ENCODE peak calls at places on chromosomes 11 and 22, in seven cellular contexts. One of them, this sample, is unnamed.
A peak's percentile ranks its signal among the peaks of the same experiment; 100 is the strongest.

GRCh38 chr22:19448739-19449421 is 1.4 kb upstream of the C22orf39 start:
- DNase-seq in nephron progenitor cell: no peak
- DNase-seq in neural crest cell: no peak
- DNase-seq in HFFc6: no peak
- DNase-seq in brain microvascular endothelial cell: no peak
- DNase-seq in fibroblast of villous mesenchyme: no peak
- DNase-seq in sigmoid colon: no peak
- DNase-seq in this sample: peak; percentile 77

GRCh38 chr11:104581246-104581980 is 316.8 kb downstream of the CASP12 start:
- DNase-seq in nephron progenitor cell: no peak
- DNase-seq in sigmoid colon: no peak
- DNase-seq in HFFc6: no peak
- DNase-seq in fibroblast of villous mesenchyme: no peak
- DNase-seq in brain microvascular endothelial cell: no peak
- DNase-seq in neural crest cell: no peak
- DNase-seq in this sample: no peak

GRCh38 chr11:10592331-10592730 is 23.9 kb upstream of the LYVE1 start:
- DNase-seq in HFFc6: peak; percentile 88
- DNase-seq in fibroblast of villous mesenchyme: peak; percentile 88
- DNase-seq in nephron progenitor cell: no peak
- DNase-seq in brain microvascular endothelial cell: peak; percentile 52
- DNase-seq in neural crest cell: no peak
- DNase-seq in sigmoid colon: no peak
- DNase-seq in this sample: no peak

GRCh38 chr22:26197427-26197826 is 28.2 kb downstream of the SEZ6L start:
- DNase-seq in fibroblast of villous mesenchyme: no peak
- DNase-seq in HFFc6: no peak
- DNase-seq in nephron progenitor cell: no peak
- DNase-seq in brain microvascular endothelial cell: no peak
- DNase-seq in sigmoid colon: no peak
- DNase-seq in neural crest cell: no peak
- DNase-seq in this sample: no peak

GRCh38 chr11:120801801-120802689 is 221.9 kb upstream of the TBCEL start:
- DNase-seq in brain microvascular endothelial cell: peak; percentile 48
- DNase-seq in neural crest cell: peak; percentile 74
- DNase-seq in sigmoid colon: peak; percentile 72
- DNase-seq in HFFc6: no peak
- DNase-seq in nephron progenitor cell: peak; percentile 85
- DNase-seq in fibroblast of villous mesenchyme: peak; percentile 56
- DNase-seq in this sample: peak; percentile 60

GRCh38 chr11:46002146-46002545 is 79.7 kb downstream of the LARGE2 start:
- DNase-seq in fibroblast of villous mesenchyme: no peak
- DNase-seq in neural crest cell: no peak
- DNase-seq in HFFc6: no peak
- DNase-seq in brain microvascular endothelial cell: no peak
- DNase-seq in sigmoid colon: no peak
- DNase-seq in nephron progenitor cell: no peak
- DNase-seq in this sample: no peak

GRCh38 chr11:22730319-22730718 is 63.9 kb downstream of the GAS2 start:
- DNase-seq in sigmoid colon: no peak
- DNase-seq in nephron progenitor cell: no peak
- DNase-seq in HFFc6: no peak
- DNase-seq in neural crest cell: no peak
- DNase-seq in fibroblast of villous mesenchyme: no peak
- DNase-seq in brain microvascular endothelial cell: no peak
- DNase-seq in this sample: peak; percentile 11

GRCh38 chr11:119307219-119307618 is 9.7 kb downstream of the MCAM start:
- DNase-seq in nephron progenitor cell: no peak
- DNase-seq in brain microvascular endothelial cell: no peak
- DNase-seq in sigmoid colon: no peak
- DNase-seq in HFFc6: no peak
- DNase-seq in fibroblast of villous mesenchyme: no peak
- DNase-seq in neural crest cell: no peak
- DNase-seq in this sample: no peak

GRCh38 chr22:45008853-45009751 is 703 bp downstream of the PHF21B start:
- DNase-seq in neural crest cell: peak; percentile 38
- DNase-seq in sigmoid colon: no peak
- DNase-seq in brain microvascular endothelial cell: no peak
- DNase-seq in nephron progenitor cell: peak; percentile 53
- DNase-seq in HFFc6: no peak
- DNase-seq in fibroblast of villous mesenchyme: peak; percentile 16
- DNase-seq in this sample: no peak

GRCh38 chr22:25628494-25628893 is 64.0 kb downstream of the GRK3 start:
- DNase-seq in brain microvascular endothelial cell: no peak
- DNase-seq in neural crest cell: no peak
- DNase-seq in HFFc6: no peak
- DNase-seq in nephron progenitor cell: no peak
- DNase-seq in fibroblast of villous mesenchyme: no peak
- DNase-seq in sigmoid colon: no peak
- DNase-seq in this sample: no peak

GRCh38 chr22:28799834-28800307 is 498 bp downstream of the XBP1 start:
- DNase-seq in HFFc6: peak; percentile 22
- DNase-seq in fibroblast of villous mesenchyme: peak; percentile 69
- DNase-seq in nephron progenitor cell: peak; percentile 68
- DNase-seq in neural crest cell: peak; percentile 46
- DNase-seq in brain microvascular endothelial cell: peak; percentile 24
- DNase-seq in sigmoid colon: peak; percentile 85
- DNase-seq in this sample: peak; percentile 39

DNA sequence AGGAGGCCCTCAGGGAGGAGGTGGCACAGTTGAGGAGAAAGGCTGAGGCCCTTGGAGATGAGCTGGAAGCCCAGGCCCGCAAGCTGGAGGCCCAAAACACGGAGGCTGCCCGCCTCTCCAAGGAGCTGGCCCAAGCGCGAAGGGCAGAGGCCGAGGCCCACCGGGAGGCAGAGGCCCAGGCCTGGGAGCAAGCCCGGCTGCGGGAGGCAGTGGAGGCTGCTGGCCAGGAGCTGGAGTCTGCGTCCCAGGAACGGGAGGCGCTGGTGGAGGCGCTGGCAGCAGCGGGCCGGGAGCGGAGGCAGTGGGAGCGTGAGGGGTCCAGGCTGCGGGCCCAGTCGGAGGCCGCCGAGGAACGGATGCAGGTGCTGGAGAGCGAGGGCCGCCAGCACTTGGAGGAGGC is 4.7 kb downstream of the CCDC88B start:
- DNase-seq in HFFc6: no peak
- DNase-seq in fibroblast of villous mesenchyme: no peak
- DNase-seq in neural crest cell: no peak
- DNase-seq in sigmoid colon: no peak
- DNase-seq in nephron progenitor cell: no peak
- DNase-seq in brain microvascular endothelial cell: no peak
- DNase-seq in this sample: no peak
- TF ChIP-seq CTCF in HFFc6: no peak
- TF ChIP-seq CTCF in fibroblast of villous mesenchyme: no peak
- TF ChIP-seq CTCF in neural crest cell: no peak
- TF ChIP-seq CTCF in sigmoid colon: no peak
- TF ChIP-seq CTCF in nephron progenitor cell: no peak
- TF ChIP-seq CTCF in brain microvascular endothelial cell: no peak
- TF ChIP-seq CTCF in this sample: no peak

DNA sequence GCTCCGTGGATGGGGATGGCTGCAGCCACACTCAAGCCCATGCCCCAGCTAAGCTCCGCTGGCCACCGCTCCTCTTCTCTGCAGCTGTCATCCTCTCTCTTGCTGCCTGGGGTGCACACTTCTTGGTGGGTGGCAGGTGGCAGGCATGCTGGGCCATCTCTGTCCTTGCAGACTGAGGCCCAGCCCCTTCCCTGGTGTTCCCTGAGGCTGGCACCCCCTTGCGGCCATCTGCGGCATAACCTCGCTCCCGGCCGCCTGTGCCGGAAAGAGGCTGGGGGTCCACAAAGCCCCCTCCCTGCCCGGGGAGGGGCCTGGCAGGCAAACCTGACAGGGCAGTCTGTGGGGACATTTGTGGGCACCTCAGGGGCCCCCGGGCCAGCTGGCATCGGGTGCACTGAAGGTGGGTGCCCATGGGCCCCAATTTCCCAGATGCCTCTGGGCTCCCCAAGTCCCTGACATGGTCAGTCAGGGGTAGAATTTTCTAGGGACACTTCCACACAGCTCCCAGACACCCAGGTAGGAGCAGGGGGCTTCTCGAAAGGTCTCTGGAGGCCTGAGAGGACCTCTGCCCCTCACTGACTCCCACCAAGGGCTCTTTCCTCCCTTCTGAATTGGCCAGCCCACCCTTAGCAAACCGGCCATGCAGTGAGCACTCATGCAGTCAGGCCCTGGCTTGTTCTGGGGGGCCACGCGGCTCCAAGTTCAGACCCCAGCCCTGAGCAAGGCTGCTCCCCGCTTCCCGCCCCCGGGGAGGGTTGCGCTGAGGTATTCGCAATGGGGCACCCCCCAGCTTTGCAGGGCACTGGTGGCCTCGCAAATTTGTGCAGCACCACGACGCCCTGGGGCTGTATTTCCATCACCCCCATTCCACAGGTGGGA is 23.5 kb upstream of the TH start:
- DNase-seq in fibroblast of villous mesenchyme: peak; percentile 10
- DNase-seq in nephron progenitor cell: peak; percentile 89
- DNase-seq in sigmoid colon: no peak
- DNase-seq in brain microvascular endothelial cell: peak; percentile 9
- DNase-seq in neural crest cell: peak; percentile 86
- DNase-seq in HFFc6: no peak
- DNase-seq in this sample: peak; percentile 66
- TF ChIP-seq CTCF in fibroblast of villous mesenchyme: peak; percentile 86
- TF ChIP-seq CTCF in nephron progenitor cell: peak; percentile 98
- TF ChIP-seq CTCF in sigmoid colon: peak; percentile 50
- TF ChIP-seq CTCF in brain microvascular endothelial cell: peak; percentile 95
- TF ChIP-seq CTCF in neural crest cell: peak; percentile 94
- TF ChIP-seq CTCF in HFFc6: peak; percentile 98
- TF ChIP-seq CTCF in this sample: peak; percentile 97

GRCh38 chr11:67353317-67354313 is at the start of gene POLD4:
- DNase-seq in nephron progenitor cell: peak; percentile 98
- DNase-seq in HFFc6: peak; percentile 92
- DNase-seq in neural crest cell: peak; percentile 89
- DNase-seq in fibroblast of villous mesenchyme: peak; percentile 98
- DNase-seq in brain microvascular endothelial cell: peak; percentile 97
- DNase-seq in sigmoid colon: peak; percentile 99
- DNase-seq in this sample: peak; percentile 98

GRCh38 chr11:67352546-67353316 is 615 bp downstream of the POLD4 start:
- DNase-seq in fibroblast of villous mesenchyme: no peak
- DNase-seq in brain microvascular endothelial cell: no peak
- DNase-seq in neural crest cell: no peak
- DNase-seq in sigmoid colon: peak; percentile 77
- DNase-seq in HFFc6: no peak
- DNase-seq in nephron progenitor cell: no peak
- DNase-seq in this sample: peak; percentile 75

GRCh38 chr11:67355023-67355793 is 1.9 kb upstream of the POLD4 start:
- DNase-seq in fibroblast of villous mesenchyme: no peak
- DNase-seq in nephron progenitor cell: peak; percentile 30
- DNase-seq in HFFc6: no peak
- DNase-seq in neural crest cell: no peak
- DNase-seq in brain microvascular endothelial cell: no peak
- DNase-seq in sigmoid colon: peak; percentile 72
- DNase-seq in this sample: no peak

GRCh38 chr11:67355794-67356550 is 2.6 kb upstream of the POLD4 start:
- DNase-seq in neural crest cell: no peak
- DNase-seq in sigmoid colon: no peak
- DNase-seq in nephron progenitor cell: no peak
- DNase-seq in brain microvascular endothelial cell: no peak
- DNase-seq in HFFc6: no peak
- DNase-seq in fibroblast of villous mesenchyme: no peak
- DNase-seq in this sample: no peak

GRCh38 chr11:67354314-67355022 is 1.1 kb upstream of the POLD4 start:
- DNase-seq in sigmoid colon: peak; percentile 81
- DNase-seq in HFFc6: peak; percentile 97
- DNase-seq in nephron progenitor cell: peak; percentile 39
- DNase-seq in neural crest cell: no peak
- DNase-seq in brain microvascular endothelial cell: peak; percentile 97
- DNase-seq in fibroblast of villous mesenchyme: peak; percentile 97
- DNase-seq in this sample: peak; percentile 52
- TF ChIP-seq CTCF in sigmoid colon: no peak
- TF ChIP-seq CTCF in HFFc6: peak; percentile 61
- TF ChIP-seq CTCF in nephron progenitor cell: no peak
- TF ChIP-seq CTCF in neural crest cell: no peak
- TF ChIP-seq CTCF in brain microvascular endothelial cell: peak; percentile 45
- TF ChIP-seq CTCF in fibroblast of villous mesenchyme: peak; percentile 38
- TF ChIP-seq CTCF in this sample: no peak

GRCh38 chr22:35842954-35843353 is 125.3 kb downstream of the APOL5 start:
- DNase-seq in sigmoid colon: no peak
- DNase-seq in HFFc6: peak; percentile 56
- DNase-seq in fibroblast of villous mesenchyme: peak; percentile 45
- DNase-seq in neural crest cell: peak; percentile 28
- DNase-seq in brain microvascular endothelial cell: peak; percentile 62
- DNase-seq in nephron progenitor cell: peak; percentile 20
- DNase-seq in this sample: peak; percentile 16
- TF ChIP-seq CTCF in sigmoid colon: peak; percentile 52
- TF ChIP-seq CTCF in HFFc6: peak; percentile 83
- TF ChIP-seq CTCF in fibroblast of villous mesenchyme: peak; percentile 77
- TF ChIP-seq CTCF in neural crest cell: peak; percentile 61
- TF ChIP-seq CTCF in brain microvascular endothelial cell: peak; percentile 89
- TF ChIP-seq CTCF in nephron progenitor cell: peak; percentile 40
- TF ChIP-seq CTCF in this sample: no peak

GRCh38 chr11:77038029-77038824 is 4.0 kb downstream of the B3GNT6 start:
- DNase-seq in brain microvascular endothelial cell: no peak
- DNase-seq in HFFc6: no peak
- DNase-seq in neural crest cell: no peak
- DNase-seq in nephron progenitor cell: no peak
- DNase-seq in fibroblast of villous mesenchyme: no peak
- DNase-seq in sigmoid colon: no peak
- DNase-seq in this sample: no peak
- TF ChIP-seq CTCF in brain microvascular endothelial cell: no peak
- TF ChIP-seq CTCF in HFFc6: no peak
- TF ChIP-seq CTCF in neural crest cell: no peak
- TF ChIP-seq CTCF in nephron progenitor cell: no peak
- TF ChIP-seq CTCF in fibroblast of villous mesenchyme: no peak
- TF ChIP-seq CTCF in sigmoid colon: no peak
- TF ChIP-seq CTCF in this sample: no peak

This sample was measured in activated CD8-positive, alpha-beta T cell treated with anti-CD3 and anti-CD28 coated beads for 36 hours.